ENCODE peak calls at places on chromosome 22, in four cellular contexts. B is NCI-H1694, N is Peyer's patch, F is fibroblast of the aortic adventitia. V is an unnamed sample.

GRCh38 chr22:47036936-47037485 is 274.6 kb downstream of the TBC1D22A start:
- DNase-seq in B (no peak), N (no peak), F (no peak), V (no peak)

GRCh38 chr22:50641696-50642607 is 14.0 kb upstream of the ARSA start:
- DNase-seq in B (peak), N (peak), F (no peak), V (peak)

GRCh38 chr22:48424201-48424627 is 1403.5 kb downstream of the BRD1 start:
- DNase-seq in B (no peak), N (peak), F (no peak), V (no peak)

GRCh38 chr22:26702906-26703830 is 45.8 kb downstream of the MIAT start:
- DNase-seq in B (no peak), N (no peak), F (peak), V (no peak)

GRCh38 chr22:47128216-47129215 is 366.1 kb downstream of the TBC1D22A start:
- DNase-seq in B (no peak), N (no peak), F (no peak), V (no peak)

GRCh38 chr22:42693763-42694683 is 26.6 kb downstream of the A4GALT start:
- DNase-seq in B (no peak), N (no peak), F (no peak), V (no peak)

GRCh38 chr22:38347181-38347943 is 30.1 kb upstream of the CSNK1E start:
- DNase-seq in B (no peak), N (peak), F (no peak), V (no peak)

GRCh38 chr22:24410110-24410856 is 17.1 kb upstream of the ADORA2A start:
- DNase-seq in B (no peak), N (no peak), F (peak), V (no peak)

GRCh38 chr22:45893516-45893915 is 83.4 kb downstream of the WNT7B start:
- DNase-seq in B (no peak), N (no peak), F (no peak), V (no peak)

GRCh38 chr22:22802346-22802970 is 85.2 kb upstream of the IGLL5 start:
- DNase-seq in B (no peak), N (no peak), F (no peak), V (no peak)

GRCh38 chr22:24244144-24244787 is 616 bp downstream of the GGT5 start:
- DNase-seq in B (no peak), N (no peak), F (peak), V (peak)

V was measured in fibroblast of pulmonary artery.